ENCODE peak calls at places on chromosome 17, in four cellular contexts. O is endothelial cell of umbilical vein, D is K562, M is GM12878. P is an unnamed sample.
A peak's percentile ranks its signal among the peaks of the same experiment; 100 is the strongest.

GRCh38 chr17:21313320-21313719 is 28.8 kb downstream of the MAP2K3 start:
- DNase-seq in O (no peak), D (no peak), M (no peak), P (no peak)

GRCh38 chr17:13735861-13736260 is 134.1 kb upstream of the HS3ST3A1 start:
- DNase-seq in O (no peak), D (no peak), M (no peak), P (no peak)

GRCh38 chr17:41052594-41052993 is 2.4 kb downstream of the KRTAP2-2 start:
- DNase-seq in O (no peak), D (no peak), M (no peak), P (no peak)

GRCh38 chr17:40364121-40364861 is at the start of gene GJD3:
- DNase-seq in O (no peak), D (peak; percentile 22), M (no peak), P (no peak)

GRCh38 chr17:81254955-81255717 is 16.0 kb downstream of the NDUFAF8 start:
- DNase-seq in O (peak; percentile 64), D (peak; percentile 45), M (no peak), P (peak; percentile 82)

GRCh38 chr17:79864617-79865250 is 25.5 kb upstream of the CBX4 start:
- DNase-seq in O (no peak), D (no peak), M (no peak), P (no peak)

GRCh38 chr17:2263183-2263954 is 40.2 kb downstream of the SMG6 start:
- DNase-seq in O (no peak), D (no peak), M (no peak), P (peak; percentile 77)

GRCh38 chr17:36534117-36534880 is at the start of gene MYO19:
- DNase-seq in O (no peak), D (peak; percentile 78), M (peak; percentile 24), P (peak; percentile 44)

GRCh38 chr17:72273301-72274056 is 152.7 kb downstream of the SOX9 start:
- DNase-seq in O (no peak), D (no peak), M (no peak), P (peak; percentile 25)

GRCh38 chr17:81189670-81190530 is 23.9 kb upstream of the AATK start:
- DNase-seq in O (no peak), D (peak; percentile 41), M (no peak), P (no peak)

GRCh38 chr17:27459433-27459832 is 3.2 kb downstream of the KSR1 start:
- DNase-seq in O (no peak), D (no peak), M (no peak), P (no peak)

GRCh38 chr17:31688704-31689103 is 170.3 kb downstream of the COPRS start:
- DNase-seq in O (no peak), D (no peak), M (no peak), P (no peak)

GRCh38 chr17:12851901-12852435 is 62.7 kb downstream of the ARHGAP44 start:
- DNase-seq in O (no peak), D (no peak), M (no peak), P (no peak)

GRCh38 chr17:69430488-69430887 is 16.0 kb downstream of the MAP2K6 start:
- DNase-seq in O (peak; percentile 80), D (no peak), M (no peak), P (no peak)

GRCh38 chr17:68033636-68034451 is 1.7 kb upstream of the KPNA2 start:
- DNase-seq in O (peak; percentile 68), D (peak; percentile 30), M (no peak), P (peak; percentile 65)

GRCh38 chr17:27647755-27648154 is 16.8 kb downstream of the LGALS9 start:
- DNase-seq in O (no peak), D (peak; percentile 66), M (no peak), P (no peak)

GRCh38 chr17:10198509-10199249 is at the start of gene GAS7:
- DNase-seq in O (no peak), D (no peak), M (no peak), P (peak; percentile 26)

GRCh38 chr17:67819722-67820121 is 5.6 kb upstream of the BPTF start:
- DNase-seq in O (no peak), D (no peak), M (no peak), P (no peak)

GRCh38 chr17:43665038-43665386 is 3.3 kb upstream of the MEOX1 start:
- DNase-seq in O (no peak), D (no peak), M (no peak), P (no peak)

GRCh38 chr17:72850410-72850809 is 242.1 kb downstream of the SLC39A11 start:
- DNase-seq in O (no peak), D (no peak), M (no peak), P (peak; percentile 84)

GRCh38 chr17:4362141-4362540 is 4.3 kb downstream of the UBE2G1 start:
- DNase-seq in O (no peak), D (no peak), M (no peak), P (no peak)

GRCh38 chr17:72715906-72716572 is 376.4 kb downstream of the SLC39A11 start:
- DNase-seq in O (no peak), D (no peak), M (no peak), P (peak; percentile 98)

GRCh38 chr17:54920819-54921218 is 20.2 kb downstream of the TOM1L1 start:
- DNase-seq in O (no peak), D (no peak), M (no peak), P (no peak)

GRCh38 chr17:2949469-2950044 is 113.8 kb downstream of the OR1D5 start:
- DNase-seq in O (no peak), D (no peak), M (no peak), P (peak; percentile 49)

GRCh38 chr17:31739300-31739699 is 119.7 kb downstream of the COPRS start:
- DNase-seq in O (no peak), D (no peak), M (no peak), P (peak; percentile 91)

GRCh38 chr17:66449418-66449977 is 147.1 kb downstream of the PRKCA start:
- DNase-seq in O (no peak), D (no peak), M (no peak), P (no peak)

GRCh38 chr17:2064980-2065785 is 10.3 kb downstream of the HIC1 start:
- DNase-seq in O (peak; percentile 79), D (peak; percentile 59), M (no peak), P (peak; percentile 68)

GRCh38 chr17:29412780-29413565 is 22.8 kb downstream of the TAOK1 start:
- DNase-seq in O (peak; percentile 80), D (no peak), M (no peak), P (peak; percentile 78)

GRCh38 chr17:32323046-32323445 is 18.9 kb downstream of the C17orf75 start:
- DNase-seq in O (no peak), D (no peak), M (no peak), P (no peak)

GRCh38 chr17:37389160-37389559 is 13.4 kb downstream of the C17orf78 start:
- DNase-seq in O (no peak), D (no peak), M (no peak), P (no peak)

GRCh38 chr17:78796134-78796900 is 14.2 kb upstream of the CYTH1 start:
- DNase-seq in O (no peak), D (no peak), M (no peak), P (no peak)
- TF ChIP-seq FOS in O (no peak), D (no peak), M (no peak), P (no peak)

GRCh38 chr17:49858796-49859195 is 10.9 kb upstream of the TAC4 start:
- DNase-seq in O (no peak), D (no peak), M (no peak), P (no peak)
- H3K4me3 ChIP-seq in O (no peak overlapping the region), D (no peak overlapping the region), M (no peak overlapping the region), P (no peak overlapping the region)

GRCh38 chr17:49695698-49696232 is 12.0 kb downstream of the SLC35B1 start:
- DNase-seq in O (no peak), D (no peak), M (no peak), P (no peak)

GRCh38 chr17:49692751-49693150 is 14.9 kb upstream of the SPOP start:
- DNase-seq in O (no peak), D (no peak), M (no peak), P (no peak)

GRCh38 chr17:49698005-49698404 is 9.8 kb downstream of the SLC35B1 start:
- DNase-seq in O (no peak), D (no peak), M (no peak), P (no peak)

GRCh38 chr17:49694847-49695697 is 12.7 kb downstream of the SLC35B1 start:
- DNase-seq in O (peak; percentile 31), D (peak; percentile 68), M (no peak), P (no peak)

GRCh38 chr17:49696233-49696761 is 11.5 kb downstream of the SLC35B1 start:
- DNase-seq in O (no peak), D (no peak), M (peak; percentile 72), P (peak; percentile 17)
- TF ChIP-seq FOS in O (no peak), D (no peak), M (no peak), P (no peak)

DNA sequence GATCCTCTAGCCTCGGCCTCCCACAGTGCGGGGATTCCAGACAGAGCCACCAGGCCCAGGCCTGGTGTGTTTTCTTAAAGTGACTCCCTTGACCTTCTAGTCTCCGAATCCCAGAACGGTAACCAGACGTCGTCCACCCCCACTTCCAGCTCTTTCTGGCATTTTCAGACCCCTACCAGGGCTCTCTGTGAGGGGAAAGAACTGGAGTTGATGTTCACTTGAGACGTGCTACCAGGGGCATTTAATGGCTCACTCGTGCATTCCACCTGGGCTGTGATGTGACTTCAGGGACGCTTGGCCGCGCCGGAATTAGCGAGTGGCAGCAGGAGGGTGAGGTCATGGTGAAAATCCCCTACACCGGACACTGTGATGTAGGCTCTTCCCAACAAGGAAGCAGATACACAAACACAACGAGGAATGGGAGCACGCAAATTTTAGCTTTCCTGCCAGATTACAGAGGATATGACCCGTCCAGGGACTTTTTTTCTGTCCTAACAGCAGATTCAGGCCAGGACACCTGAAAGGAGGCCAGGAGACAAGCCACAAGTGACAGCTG is 1.1 kb upstream of the GNA13 start:
- DNase-seq in O (no peak), D (no peak), M (no peak), P (no peak)
- H3K4me3 ChIP-seq in O (no peak overlapping the region), D (no peak overlapping the region), M (peak overlapping the region; percentile 96), P (no peak overlapping the region)

GRCh38 chr17:7293821-7294613 is 422 bp downstream of the YBX2 start:
- DNase-seq in O (no peak), D (peak; percentile 67), M (no peak), P (no peak)
- TF ChIP-seq FOS in O (no peak), D (no peak), M (no peak), P (no peak)

GRCh38 chr17:82277851-82278250 is 4.4 kb upstream of the CSNK1D start:
- DNase-seq in O (no peak), D (no peak), M (no peak), P (no peak)

GRCh38 chr17:82278308-82278707 is 4.8 kb upstream of the CSNK1D start:
- DNase-seq in O (no peak), D (no peak), M (no peak), P (no peak)

GRCh38 chr17:82276951-82277350 is 3.5 kb upstream of the CSNK1D start:
- DNase-seq in O (no peak), D (no peak), M (no peak), P (no peak)

GRCh38 chr17:82280537-82280936 is 7.0 kb upstream of the CSNK1D start:
- DNase-seq in O (no peak), D (no peak), M (no peak), P (no peak)

DNA sequence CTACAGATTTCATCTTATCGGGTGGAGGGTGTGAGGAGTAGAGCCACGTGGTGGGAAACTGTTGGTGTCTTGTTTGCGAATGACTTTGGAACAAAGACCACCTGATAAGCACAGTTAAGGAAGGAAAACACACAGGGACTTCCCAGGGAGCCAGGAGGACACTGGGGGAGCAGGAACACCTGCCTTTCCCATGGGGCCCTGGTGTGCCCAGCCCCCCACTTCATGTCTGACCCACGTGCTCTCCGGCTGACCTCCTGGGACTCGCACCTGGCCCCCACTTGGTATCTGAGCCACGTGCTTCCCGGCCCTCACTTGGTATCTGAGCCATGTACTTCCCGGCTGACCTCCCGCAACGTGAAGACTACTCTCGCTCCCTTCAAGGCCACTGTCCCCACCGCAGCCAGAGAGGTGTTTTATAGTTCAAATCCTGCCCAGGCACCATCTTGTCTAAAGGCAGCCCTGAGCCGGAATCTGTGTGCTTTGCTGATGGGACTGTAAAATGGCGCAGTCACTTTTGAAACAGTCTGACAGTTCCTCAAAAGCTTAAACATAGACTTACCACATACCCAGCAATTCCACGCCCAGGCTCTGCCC is 5.4 kb upstream of the CSNK1D start:
- DNase-seq in O (no peak), D (no peak), M (no peak), P (no peak)
- H3K4me3 ChIP-seq in O (no peak overlapping the region), D (no peak overlapping the region), M (no peak overlapping the region), P (no peak overlapping the region)